ENCODE peak calls at places on chromosomes 5 and 9, in seven cellular contexts. One of them, this sample, is unnamed.

GRCh38 chr9:75869236-75869635 is 21.2 kb upstream of the PCSK5 start:
- DNase-seq in cardiac muscle cell: peak
- DNase-seq in breast epithelium: no peak
- DNase-seq in substantia nigra: no peak
- DNase-seq in ovary: no peak
- DNase-seq in Karpas-422: no peak
- DNase-seq in CD8-positive, alpha-beta T cell: no peak
- DNase-seq in this sample: no peak

GRCh38 chr5:154118385-154118784 is 72.1 kb upstream of the GALNT10 start:
- DNase-seq in breast epithelium: no peak
- DNase-seq in cardiac muscle cell: no peak
- DNase-seq in ovary: no peak
- DNase-seq in Karpas-422: peak
- DNase-seq in substantia nigra: no peak
- DNase-seq in CD8-positive, alpha-beta T cell: no peak
- DNase-seq in this sample: no peak

GRCh38 chr9:113503131-113503541 is 39.6 kb downstream of the RGS3 start:
- DNase-seq in CD8-positive, alpha-beta T cell: no peak
- DNase-seq in substantia nigra: no peak
- DNase-seq in breast epithelium: no peak
- DNase-seq in ovary: no peak
- DNase-seq in Karpas-422: no peak
- DNase-seq in cardiac muscle cell: no peak
- DNase-seq in this sample: no peak

GRCh38 chr5:143213231-143213850 is 190.1 kb downstream of the NR3C1 start:
- DNase-seq in ovary: no peak
- DNase-seq in CD8-positive, alpha-beta T cell: no peak
- DNase-seq in breast epithelium: no peak
- DNase-seq in Karpas-422: no peak
- DNase-seq in substantia nigra: no peak
- DNase-seq in cardiac muscle cell: peak
- DNase-seq in this sample: no peak

GRCh38 chr9:106648799-106649198 is 214.2 kb upstream of the ZNF462 start:
- DNase-seq in ovary: no peak
- DNase-seq in Karpas-422: peak
- DNase-seq in breast epithelium: no peak
- DNase-seq in cardiac muscle cell: peak
- DNase-seq in substantia nigra: no peak
- DNase-seq in CD8-positive, alpha-beta T cell: no peak
- DNase-seq in this sample: no peak

GRCh38 chr9:9552665-9553064 is 1060.1 kb downstream of the PTPRD start:
- DNase-seq in cardiac muscle cell: no peak
- DNase-seq in ovary: no peak
- DNase-seq in breast epithelium: no peak
- DNase-seq in substantia nigra: no peak
- DNase-seq in Karpas-422: no peak
- DNase-seq in CD8-positive, alpha-beta T cell: no peak
- DNase-seq in this sample: no peak

GRCh38 chr5:10460252-10460906 is 18.7 kb downstream of the ROPN1L start:
- DNase-seq in substantia nigra: peak
- DNase-seq in Karpas-422: no peak
- DNase-seq in ovary: no peak
- DNase-seq in breast epithelium: no peak
- DNase-seq in cardiac muscle cell: peak
- DNase-seq in CD8-positive, alpha-beta T cell: no peak
- DNase-seq in this sample: no peak

GRCh38 chr9:129685220-129685932 is 19.9 kb downstream of the PRRX2 start:
- DNase-seq in substantia nigra: no peak
- DNase-seq in CD8-positive, alpha-beta T cell: no peak
- DNase-seq in Karpas-422: no peak
- DNase-seq in ovary: no peak
- DNase-seq in breast epithelium: no peak
- DNase-seq in cardiac muscle cell: no peak
- DNase-seq in this sample: no peak

GRCh38 chr5:172757394-172758010 is 13.5 kb downstream of the DUSP1 start:
- DNase-seq in ovary: no peak
- DNase-seq in substantia nigra: no peak
- DNase-seq in cardiac muscle cell: no peak
- DNase-seq in breast epithelium: no peak
- DNase-seq in Karpas-422: no peak
- DNase-seq in CD8-positive, alpha-beta T cell: no peak
- DNase-seq in this sample: no peak

GRCh38 chr5:34914671-34915138 is 599 bp downstream of the RAD1 start:
- DNase-seq in breast epithelium: no peak
- DNase-seq in cardiac muscle cell: peak
- DNase-seq in substantia nigra: no peak
- DNase-seq in Karpas-422: peak
- DNase-seq in ovary: peak
- DNase-seq in CD8-positive, alpha-beta T cell: no peak
- DNase-seq in this sample: peak

GRCh38 chr5:136729901-136730355 is 364.6 kb upstream of the TRPC7 start:
- DNase-seq in substantia nigra: no peak
- DNase-seq in CD8-positive, alpha-beta T cell: no peak
- DNase-seq in ovary: no peak
- DNase-seq in Karpas-422: no peak
- DNase-seq in cardiac muscle cell: peak
- DNase-seq in breast epithelium: no peak
- DNase-seq in this sample: no peak

GRCh38 chr5:153523196-153523595 is 32.7 kb downstream of the GRIA1 start:
- DNase-seq in ovary: no peak
- DNase-seq in cardiac muscle cell: no peak
- DNase-seq in Karpas-422: no peak
- DNase-seq in breast epithelium: no peak
- DNase-seq in substantia nigra: no peak
- DNase-seq in CD8-positive, alpha-beta T cell: no peak
- DNase-seq in this sample: no peak

GRCh38 chr5:10832421-10832820 is 71.4 kb upstream of the DAP start:
- DNase-seq in ovary: no peak
- DNase-seq in CD8-positive, alpha-beta T cell: no peak
- DNase-seq in substantia nigra: no peak
- DNase-seq in cardiac muscle cell: no peak
- DNase-seq in Karpas-422: no peak
- DNase-seq in breast epithelium: no peak
- DNase-seq in this sample: no peak

GRCh38 chr9:19675492-19675891 is 113.3 kb downstream of the SLC24A2 start:
- DNase-seq in cardiac muscle cell: no peak
- DNase-seq in Karpas-422: no peak
- DNase-seq in substantia nigra: no peak
- DNase-seq in breast epithelium: no peak
- DNase-seq in ovary: no peak
- DNase-seq in CD8-positive, alpha-beta T cell: no peak
- DNase-seq in this sample: no peak

GRCh38 chr9:97515662-97516061 is 14.2 kb downstream of the TMOD1 start:
- DNase-seq in substantia nigra: no peak
- DNase-seq in breast epithelium: no peak
- DNase-seq in ovary: no peak
- DNase-seq in Karpas-422: no peak
- DNase-seq in CD8-positive, alpha-beta T cell: no peak
- DNase-seq in cardiac muscle cell: no peak
- DNase-seq in this sample: no peak

GRCh38 chr5:98700730-98701129 is 72.7 kb upstream of the RGMB start:
- DNase-seq in CD8-positive, alpha-beta T cell: no peak
- DNase-seq in ovary: no peak
- DNase-seq in substantia nigra: no peak
- DNase-seq in Karpas-422: no peak
- DNase-seq in cardiac muscle cell: peak
- DNase-seq in breast epithelium: no peak
- DNase-seq in this sample: no peak

GRCh38 chr9:136618578-136619547 is 43.9 kb upstream of the EGFL7 start:
- DNase-seq in ovary: no peak
- DNase-seq in cardiac muscle cell: no peak
- DNase-seq in breast epithelium: no peak
- DNase-seq in Karpas-422: peak
- DNase-seq in substantia nigra: no peak
- DNase-seq in CD8-positive, alpha-beta T cell: no peak
- DNase-seq in this sample: no peak

GRCh38 chr5:96226941-96227552 is 206.0 kb downstream of the PCSK1 start:
- DNase-seq in CD8-positive, alpha-beta T cell: no peak
- DNase-seq in Karpas-422: no peak
- DNase-seq in substantia nigra: no peak
- DNase-seq in breast epithelium: no peak
- DNase-seq in ovary: peak
- DNase-seq in cardiac muscle cell: peak
- DNase-seq in this sample: no peak

GRCh38 chr9:71685394-71685793 is 82.9 kb downstream of the CEMIP2 start:
- DNase-seq in CD8-positive, alpha-beta T cell: no peak
- DNase-seq in breast epithelium: no peak
- DNase-seq in substantia nigra: no peak
- DNase-seq in Karpas-422: no peak
- DNase-seq in ovary: no peak
- DNase-seq in cardiac muscle cell: no peak
- DNase-seq in this sample: peak

GRCh38 chr9:77751341-77752091 is 103.4 kb upstream of the GNA14 start:
- DNase-seq in substantia nigra: peak
- DNase-seq in cardiac muscle cell: peak
- DNase-seq in Karpas-422: peak
- DNase-seq in CD8-positive, alpha-beta T cell: no peak
- DNase-seq in breast epithelium: no peak
- DNase-seq in ovary: no peak
- DNase-seq in this sample: no peak

GRCh38 chr5:72472666-72473422 is 34.4 kb downstream of the ZNF366 start:
- DNase-seq in breast epithelium: no peak
- DNase-seq in Karpas-422: no peak
- DNase-seq in substantia nigra: no peak
- DNase-seq in CD8-positive, alpha-beta T cell: no peak
- DNase-seq in ovary: no peak
- DNase-seq in cardiac muscle cell: peak
- DNase-seq in this sample: no peak

GRCh38 chr5:43775000-43775399 is 172.0 kb downstream of the NNT start:
- DNase-seq in CD8-positive, alpha-beta T cell: no peak
- DNase-seq in ovary: no peak
- DNase-seq in breast epithelium: no peak
- DNase-seq in cardiac muscle cell: no peak
- DNase-seq in Karpas-422: no peak
- DNase-seq in substantia nigra: no peak
- DNase-seq in this sample: no peak

GRCh38 chr5:43785198-43785597 is 182.2 kb downstream of the NNT start:
- DNase-seq in cardiac muscle cell: no peak
- DNase-seq in Karpas-422: no peak
- DNase-seq in substantia nigra: no peak
- DNase-seq in ovary: no peak
- DNase-seq in CD8-positive, alpha-beta T cell: no peak
- DNase-seq in breast epithelium: no peak
- DNase-seq in this sample: no peak

GRCh38 chr5:43780586-43780985 is 177.6 kb downstream of the NNT start:
- DNase-seq in breast epithelium: no peak
- DNase-seq in substantia nigra: no peak
- DNase-seq in ovary: no peak
- DNase-seq in Karpas-422: no peak
- DNase-seq in cardiac muscle cell: peak
- DNase-seq in CD8-positive, alpha-beta T cell: no peak
- DNase-seq in this sample: no peak
- H3K27ac ChIP-seq in breast epithelium: no peak
- H3K27ac ChIP-seq in substantia nigra: no peak
- H3K27ac ChIP-seq in ovary: no peak
- H3K27ac ChIP-seq in Karpas-422: no peak
- H3K27ac ChIP-seq in cardiac muscle cell: no peak
- H3K27ac ChIP-seq in CD8-positive, alpha-beta T cell: no peak
- H3K27ac ChIP-seq in this sample: no peak

GRCh38 chr5:147169846-147170245 is 65.0 kb upstream of the STK32A start:
- DNase-seq in Karpas-422: no peak
- DNase-seq in cardiac muscle cell: no peak
- DNase-seq in ovary: no peak
- DNase-seq in substantia nigra: no peak
- DNase-seq in breast epithelium: no peak
- DNase-seq in CD8-positive, alpha-beta T cell: no peak
- DNase-seq in this sample: no peak
- H3K27ac ChIP-seq in Karpas-422: no peak
- H3K27ac ChIP-seq in cardiac muscle cell: no peak
- H3K27ac ChIP-seq in ovary: no peak
- H3K27ac ChIP-seq in substantia nigra: no peak
- H3K27ac ChIP-seq in breast epithelium: no peak
- H3K27ac ChIP-seq in CD8-positive, alpha-beta T cell: no peak
- H3K27ac ChIP-seq in this sample: no peak

DNA sequence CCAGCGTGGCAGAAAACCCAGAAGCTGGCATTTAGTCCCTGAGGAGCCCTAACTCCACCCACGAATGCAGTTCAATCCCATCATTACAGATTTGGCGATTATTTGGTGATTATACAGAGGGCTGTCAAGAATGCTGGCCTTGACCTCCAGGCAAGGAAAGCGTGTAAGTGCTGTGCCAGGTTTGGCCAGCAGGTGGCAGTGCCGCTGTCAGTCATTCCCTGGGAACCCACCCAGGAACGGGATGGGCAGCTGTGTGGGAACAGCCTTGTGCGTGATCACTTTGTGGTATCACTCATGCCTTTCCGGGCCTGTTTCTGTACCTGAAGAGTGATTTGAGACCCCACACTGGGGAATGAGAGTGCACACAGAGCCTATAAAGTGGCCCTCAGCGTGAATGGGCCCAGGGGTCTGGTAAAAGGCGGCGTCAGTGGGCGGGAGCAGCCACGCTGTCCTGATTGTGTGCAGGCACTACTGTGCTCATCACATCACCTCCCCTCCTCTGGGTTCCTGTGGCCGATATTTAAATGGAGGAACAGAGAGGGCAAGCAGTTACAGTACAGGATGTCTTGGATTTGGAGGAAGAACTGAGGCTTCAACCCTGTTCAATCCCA is 215.6 kb downstream of the ROR2 start:
- DNase-seq in cardiac muscle cell: peak
- DNase-seq in substantia nigra: peak
- DNase-seq in ovary: peak
- DNase-seq in breast epithelium: no peak
- DNase-seq in Karpas-422: peak
- DNase-seq in CD8-positive, alpha-beta T cell: peak
- DNase-seq in this sample: peak
- H3K27ac ChIP-seq in cardiac muscle cell: no peak
- H3K27ac ChIP-seq in substantia nigra: no peak
- H3K27ac ChIP-seq in ovary: no peak
- H3K27ac ChIP-seq in breast epithelium: no peak
- H3K27ac ChIP-seq in Karpas-422: no peak
- H3K27ac ChIP-seq in CD8-positive, alpha-beta T cell: no peak
- H3K27ac ChIP-seq in this sample: no peak

GRCh38 chr5:37121027-37121426 is 128.1 kb downstream of the CPLANE1 start:
- DNase-seq in breast epithelium: no peak
- DNase-seq in cardiac muscle cell: no peak
- DNase-seq in Karpas-422: no peak
- DNase-seq in ovary: no peak
- DNase-seq in CD8-positive, alpha-beta T cell: no peak
- DNase-seq in substantia nigra: no peak
- DNase-seq in this sample: no peak

GRCh38 chr5:37121465-37121864 is 127.7 kb downstream of the CPLANE1 start:
- DNase-seq in cardiac muscle cell: peak
- DNase-seq in substantia nigra: no peak
- DNase-seq in Karpas-422: no peak
- DNase-seq in ovary: no peak
- DNase-seq in breast epithelium: no peak
- DNase-seq in CD8-positive, alpha-beta T cell: no peak
- DNase-seq in this sample: no peak

GRCh38 chr5:37116359-37116758 is 132.8 kb downstream of the CPLANE1 start:
- DNase-seq in ovary: no peak
- DNase-seq in Karpas-422: no peak
- DNase-seq in substantia nigra: no peak
- DNase-seq in CD8-positive, alpha-beta T cell: no peak
- DNase-seq in breast epithelium: no peak
- DNase-seq in cardiac muscle cell: no peak
- DNase-seq in this sample: no peak

DNA sequence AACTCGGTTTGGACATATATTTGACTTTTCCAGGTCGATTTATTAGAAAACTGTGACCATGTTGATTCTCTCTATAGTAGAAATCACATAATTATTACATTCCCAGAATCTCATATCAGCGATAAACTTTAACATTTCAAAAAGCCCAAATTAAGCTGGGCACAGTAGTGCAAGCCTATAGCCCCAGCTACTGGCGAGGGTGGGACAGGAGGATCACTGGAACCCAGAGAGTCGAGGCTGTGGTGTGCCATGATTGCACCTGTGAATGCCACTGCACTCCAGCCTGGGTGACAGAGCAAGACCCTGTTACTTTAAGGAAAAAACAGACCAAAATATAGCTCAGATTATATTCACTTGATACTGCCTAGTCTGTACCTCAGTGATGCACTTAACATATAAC is 128.9 kb downstream of the CPLANE1 start:
- DNase-seq in cardiac muscle cell: no peak
- DNase-seq in substantia nigra: no peak
- DNase-seq in Karpas-422: no peak
- DNase-seq in ovary: no peak
- DNase-seq in breast epithelium: no peak
- DNase-seq in CD8-positive, alpha-beta T cell: no peak
- DNase-seq in this sample: no peak
- H3K27ac ChIP-seq in cardiac muscle cell: no peak
- H3K27ac ChIP-seq in substantia nigra: no peak
- H3K27ac ChIP-seq in Karpas-422: no peak
- H3K27ac ChIP-seq in ovary: no peak
- H3K27ac ChIP-seq in breast epithelium: no peak
- H3K27ac ChIP-seq in CD8-positive, alpha-beta T cell: no peak
- H3K27ac ChIP-seq in this sample: no peak

This sample was measured in effector memory CD4-positive, alpha-beta T cell.